ENCODE peak calls at places on chromosomes 6 and 20, in six cellular contexts. T is A549, G is HepG2, F is endothelial cell of umbilical vein, K is K562, N is H1. V is an unnamed sample.
A peak's percentile ranks its signal among the peaks of the same experiment; 100 is the strongest.

GRCh38 chr6:135277422-135277821 is 96.3 kb downstream of the MYB start:
- DNase-seq in T (no peak), G (no peak), F (no peak), K (no peak), N (no peak), V (no peak)

GRCh38 chr6:140979642-140980091 is 1153.1 kb upstream of the GJE1 start:
- DNase-seq in T (no peak), G (no peak), F (peak; percentile 98), K (no peak), N (no peak), V (no peak)

GRCh38 chr20:37333848-37334318 is 12.1 kb upstream of the SRC start:
- DNase-seq in T (no peak), G (peak; percentile 50), F (no peak), K (no peak), N (no peak), V (no peak)

GRCh38 chr6:98486052-98486451 is 348.3 kb upstream of the POU3F2 start:
- DNase-seq in T (no peak), G (no peak), F (no peak), K (no peak), N (no peak), V (no peak)

GRCh38 chr6:159809149-159809548 is 9.1 kb downstream of the PNLDC1 start:
- DNase-seq in T (no peak), G (no peak), F (no peak), K (no peak), N (no peak), V (no peak)

GRCh38 chr20:4225778-4226177 is 210.4 kb upstream of the RNF24 start:
- DNase-seq in T (peak; percentile 66), G (peak; percentile 43), F (peak; percentile 63), K (no peak), N (no peak), V (no peak)

GRCh38 chr6:11730645-11731044 is 48.0 kb downstream of the ADTRP start:
- DNase-seq in T (no peak), G (no peak), F (no peak), K (no peak), N (no peak), V (no peak)

GRCh38 chr20:61520761-61521460 is 268.9 kb downstream of the CDH4 start:
- DNase-seq in T (no peak), G (no peak), F (no peak), K (peak; percentile 19), N (no peak), V (no peak)

GRCh38 chr6:33412140-33413009 is 1.6 kb downstream of the PHF1 start:
- DNase-seq in T (no peak), G (no peak), F (no peak), K (no peak), N (no peak), V (no peak)

GRCh38 chr20:43863330-43863729 is 51.3 kb upstream of the TOX2 start:
- DNase-seq in T (no peak), G (no peak), F (no peak), K (no peak), N (no peak), V (no peak)

GRCh38 chr6:113694278-113695077 is 162.7 kb upstream of the MARCKS start:
- DNase-seq in T (peak; percentile 61), G (peak; percentile 37), F (peak; percentile 28), K (no peak), N (no peak), V (no peak)

GRCh38 chr6:43101497-43101896 is 25.4 kb downstream of the PTK7 start:
- DNase-seq in T (no peak), G (no peak), F (no peak), K (no peak), N (no peak), V (no peak)

GRCh38 chr6:159168536-159169192 is 536 bp upstream of the FNDC1 start:
- DNase-seq in T (peak; percentile 48), G (peak; percentile 11), F (peak; percentile 42), K (peak; percentile 41), N (peak; percentile 78), V (peak; percentile 79)

GRCh38 chr20:36074983-36075382 is 79.6 kb upstream of the EPB41L1 start:
- DNase-seq in T (no peak), G (no peak), F (no peak), K (no peak), N (no peak), V (no peak)

GRCh38 chr6:72819609-72820008 is 197.7 kb downstream of the KCNQ5 start:
- DNase-seq in T (no peak), G (no peak), F (no peak), K (no peak), N (no peak), V (no peak)

GRCh38 chr6:12637960-12638641 is 78.5 kb upstream of the PHACTR1 start:
- DNase-seq in T (peak; percentile 40), G (peak; percentile 48), F (peak; percentile 67), K (peak; percentile 31), N (peak; percentile 81), V (peak; percentile 79)

GRCh38 chr6:44650947-44651346 is 263.4 kb downstream of the CDC5L start:
- DNase-seq in T (no peak), G (no peak), F (no peak), K (no peak), N (no peak), V (no peak)

GRCh38 chr20:63381781-63382431 is 20.8 kb upstream of the CHRNA4 start:
- DNase-seq in T (no peak), G (no peak), F (peak; percentile 18), K (peak; percentile 78), N (peak; percentile 93), V (peak; percentile 79)

GRCh38 chr6:73854998-73855718 is 159.2 kb downstream of the CD109 start:
- DNase-seq in T (peak; percentile 58), G (peak; percentile 46), F (peak; percentile 50), K (peak; percentile 31), N (no peak), V (no peak)

GRCh38 chr20:37276494-37277252 is 12.8 kb upstream of the MANBAL start:
- DNase-seq in T (peak; percentile 51), G (peak; percentile 49), F (peak; percentile 75), K (no peak), N (no peak), V (no peak)

GRCh38 chr6:118678866-118679265 is 27.5 kb upstream of the CEP85L start:
- DNase-seq in T (no peak), G (no peak), F (peak; percentile 19), K (no peak), N (no peak), V (no peak)

GRCh38 chr6:90109141-90109540 is 187.5 kb downstream of the BACH2 start:
- DNase-seq in T (no peak), G (no peak), F (no peak), K (no peak), N (no peak), V (no peak)

GRCh38 chr6:119158057-119158848 is 79.8 kb upstream of the FAM184A start:
- DNase-seq in T (no peak), G (no peak), F (no peak), K (no peak), N (no peak), V (no peak)

GRCh38 chr6:15399651-15400470 is 154.0 kb downstream of the JARID2 start:
- DNase-seq in T (peak; percentile 24), G (no peak), F (peak; percentile 87), K (peak; percentile 88), N (no peak), V (no peak)

GRCh38 chr6:35080821-35081425 is 60.2 kb downstream of the TCP11 start:
- DNase-seq in T (no peak), G (no peak), F (no peak), K (no peak), N (no peak), V (no peak)

GRCh38 chr6:35078896-35079295 is 62.2 kb downstream of the TCP11 start:
- DNase-seq in T (no peak), G (no peak), F (no peak), K (no peak), N (no peak), V (no peak)

GRCh38 chr6:35081426-35081851 is 59.7 kb downstream of the TCP11 start:
- DNase-seq in T (no peak), G (no peak), F (peak; percentile 6), K (no peak), N (no peak), V (no peak)

GRCh38 chr6:35079311-35080000 is 61.7 kb downstream of the TCP11 start:
- DNase-seq in T (no peak), G (no peak), F (no peak), K (no peak), N (no peak), V (peak; percentile 4)

DNA sequence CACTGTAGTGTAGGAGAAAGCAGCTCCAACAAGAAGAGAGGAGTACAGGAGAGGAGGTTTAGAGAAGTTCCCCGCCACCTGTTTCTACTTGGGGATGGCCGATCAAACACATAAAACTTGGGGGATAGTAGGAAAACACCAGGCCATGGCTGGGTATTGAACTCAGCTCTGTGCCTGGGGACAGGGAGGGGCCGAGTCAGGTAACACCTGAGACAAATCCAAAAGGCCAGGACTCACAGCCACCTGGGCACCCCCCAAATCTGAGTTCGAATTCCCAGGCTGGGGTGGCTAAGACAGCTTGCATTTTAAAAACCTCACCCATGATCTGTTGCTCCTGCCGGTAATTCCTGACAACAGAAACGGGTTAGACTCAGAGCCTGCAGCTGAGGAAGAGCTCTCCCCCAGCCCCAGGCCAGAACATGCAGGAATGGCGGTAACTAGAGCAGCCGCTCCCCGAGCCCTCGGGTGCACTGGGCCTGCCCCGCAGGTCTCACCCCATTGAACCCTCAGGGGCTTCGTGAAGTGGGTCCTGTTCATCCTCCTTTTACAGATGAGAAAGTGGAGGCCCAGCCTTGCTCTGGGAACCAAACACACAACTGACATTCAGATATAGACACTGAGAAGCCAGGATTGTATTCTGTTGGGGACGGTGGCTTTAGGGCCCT is 61.0 kb downstream of the TCP11 start:
- DNase-seq in T (no peak), G (no peak), F (no peak), K (no peak), N (no peak), V (peak; percentile 5)
- TF ChIP-seq JUN in T (no peak), G (no peak), F (no peak), K (no peak), N (no peak), V (no peak)

DNA sequence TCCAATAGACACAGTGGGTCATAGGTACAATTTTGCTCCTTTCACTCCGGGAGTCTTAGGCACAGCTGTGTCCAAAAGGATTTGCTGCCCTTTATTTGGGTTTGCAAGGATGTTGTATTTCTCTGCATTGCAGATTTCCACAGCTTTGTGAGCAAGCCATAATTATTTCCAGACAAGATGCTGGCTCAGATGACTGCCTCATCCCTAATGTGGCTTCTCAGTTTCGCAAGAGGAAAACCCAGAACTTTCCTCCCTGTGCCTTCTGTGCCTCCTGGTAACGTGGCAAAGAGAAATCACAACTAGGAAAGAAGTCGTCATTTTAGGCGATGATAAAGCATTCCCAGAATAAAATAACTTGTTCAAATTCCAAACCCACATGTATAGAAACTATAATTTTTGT is 33.7 kb downstream of the FAM50B start:
- DNase-seq in T (no peak), G (no peak), F (no peak), K (no peak), N (no peak), V (no peak)
- TF ChIP-seq JUN in T (no peak), G (no peak), F (no peak), K (no peak), N (no peak), V (no peak)

GRCh38 chr6:46491789-46492547 is 719 bp upstream of the RCAN2 start:
- DNase-seq in T (peak; percentile 14), G (peak; percentile 6), F (peak; percentile 10), K (no peak), N (peak; percentile 74), V (peak; percentile 56)
- TF ChIP-seq JUN in T (no peak), G (no peak), F (no peak), K (no peak), N (no peak), V (no peak)

GRCh38 chr6:88473622-88474021 is 307.5 kb upstream of the CNR1 start:
- DNase-seq in T (no peak), G (no peak), F (no peak), K (no peak), N (no peak), V (no peak)
- TF ChIP-seq JUN in T (no peak), G (no peak), F (no peak), K (no peak), N (no peak), V (no peak)

GRCh38 chr20:60008130-60008808 is 50.0 kb downstream of the CDH26 start:
- DNase-seq in T (no peak), G (no peak), F (no peak), K (no peak), N (no peak), V (no peak)
- TF ChIP-seq JUN in T (no peak), G (no peak), F (no peak), K (no peak), N (no peak), V (no peak)